ENCODE peak calls at places on chromosomes 2 and 18, in five cellular contexts. P is right atrium auricular region; D is CD8-positive, alpha-beta T cell; U is HCT116; B is adrenal gland. G is an unnamed sample.

GRCh38 chr2:127157651-127158460 is 50.9 kb upstream of the BIN1 start:
- DNase-seq in P (peak; percentile 48), D (no peak), U (no peak), B (peak; percentile 14), G (no peak)

GRCh38 chr2:239138610-239139009 is 262.2 kb downstream of the HDAC4 start:
- DNase-seq in P (no peak), D (no peak), U (no peak), B (no peak), G (no peak)

GRCh38 chr2:96345403-96345802 is 9.8 kb downstream of the NCAPH start:
- DNase-seq in P (no peak), D (no peak), U (no peak), B (no peak), G (no peak)

GRCh38 chr2:127695491-127696472 is 5.5 kb upstream of the SFT2D3 start:
- DNase-seq in P (no peak), D (no peak), U (peak; percentile 27), B (peak; percentile 49), G (no peak)

GRCh38 chr2:42001696-42002331 is 46.0 kb upstream of the PKDCC start:
- DNase-seq in P (no peak), D (no peak), U (no peak), B (no peak), G (no peak)

GRCh38 chr2:224843141-224843540 is 127.0 kb upstream of the CCDC195 start:
- DNase-seq in P (no peak), D (no peak), U (no peak), B (no peak), G (no peak)

GRCh38 chr2:105166671-105167070 is 74.9 kb upstream of the GPR45 start:
- DNase-seq in P (peak; percentile 4), D (no peak), U (no peak), B (no peak), G (no peak)

GRCh38 chr18:37405229-37405628 is 160.4 kb downstream of the CELF4 start:
- DNase-seq in P (no peak), D (no peak), U (no peak), B (no peak), G (no peak)

GRCh38 chr2:5911801-5912200 is 219.6 kb downstream of the SOX11 start:
- DNase-seq in P (no peak), D (no peak), U (no peak), B (no peak), G (no peak)

GRCh38 chr2:5915926-5916325 is 223.7 kb downstream of the SOX11 start:
- DNase-seq in P (no peak), D (no peak), U (no peak), B (no peak), G (no peak)

GRCh38 chr2:5913729-5914390 is 221.7 kb downstream of the SOX11 start:
- DNase-seq in P (no peak), D (no peak), U (no peak), B (no peak), G (no peak)

GRCh38 chr2:5914831-5915611 is 222.8 kb downstream of the SOX11 start:
- DNase-seq in P (no peak), D (no peak), U (no peak), B (no peak), G (no peak)
- TF ChIP-seq CTCF in P (no peak), D (no peak), U (no peak), B (no peak), G (no peak)

GRCh38 chr2:108587621-108588020 is 53.4 kb downstream of the LIMS1 start:
- DNase-seq in P (peak; percentile 76), D (no peak), U (no peak), B (peak; percentile 84), G (no peak)
- H3K27ac ChIP-seq in P (peak overlapping the region; percentile 78), D (no peak overlapping the region), U (no peak overlapping the region), B (peak overlapping the region; percentile 82), G (peak overlapping the region; percentile 59)

GRCh38 chr2:15665067-15665942 is 73.6 kb downstream of the DDX1 start:
- DNase-seq in P (no peak), D (no peak), U (no peak), B (no peak), G (no peak)
- TF ChIP-seq CTCF in P (no peak), D (no peak), U (no peak), B (no peak), G (no peak)

GRCh38 chr2:132936791-132937190 is 266.8 kb upstream of the LYPD1 start:
- DNase-seq in P (no peak), D (no peak), U (no peak), B (no peak), G (no peak)
- H3K27ac ChIP-seq in P (no peak overlapping the region), D (no peak overlapping the region), U (no peak overlapping the region), B (no peak overlapping the region), G (no peak overlapping the region)

DNA sequence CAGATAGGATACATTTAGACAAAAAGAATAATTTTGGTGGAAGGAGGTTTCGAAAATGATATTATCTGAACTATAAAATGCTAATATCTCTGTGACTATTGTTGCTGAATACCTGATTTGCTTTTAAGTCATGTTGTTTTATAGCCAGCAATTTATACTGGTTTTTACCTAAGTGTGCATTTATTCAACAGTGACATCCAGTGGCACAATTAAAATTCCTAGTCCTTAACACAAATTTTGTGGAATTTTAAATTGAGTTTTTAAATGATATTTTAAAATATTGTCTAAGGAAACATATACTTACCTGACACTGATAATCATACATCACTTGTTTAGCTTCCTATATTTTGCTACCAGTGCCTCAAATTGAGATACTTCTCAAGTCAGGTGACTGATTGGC is 144.8 kb downstream of the ARHGAP28 start:
- DNase-seq in P (no peak), D (no peak), U (no peak), B (no peak), G (no peak)
- TF ChIP-seq CTCF in P (peak; percentile 36), D (no peak), U (no peak), B (peak; percentile 38), G (no peak)

DNA sequence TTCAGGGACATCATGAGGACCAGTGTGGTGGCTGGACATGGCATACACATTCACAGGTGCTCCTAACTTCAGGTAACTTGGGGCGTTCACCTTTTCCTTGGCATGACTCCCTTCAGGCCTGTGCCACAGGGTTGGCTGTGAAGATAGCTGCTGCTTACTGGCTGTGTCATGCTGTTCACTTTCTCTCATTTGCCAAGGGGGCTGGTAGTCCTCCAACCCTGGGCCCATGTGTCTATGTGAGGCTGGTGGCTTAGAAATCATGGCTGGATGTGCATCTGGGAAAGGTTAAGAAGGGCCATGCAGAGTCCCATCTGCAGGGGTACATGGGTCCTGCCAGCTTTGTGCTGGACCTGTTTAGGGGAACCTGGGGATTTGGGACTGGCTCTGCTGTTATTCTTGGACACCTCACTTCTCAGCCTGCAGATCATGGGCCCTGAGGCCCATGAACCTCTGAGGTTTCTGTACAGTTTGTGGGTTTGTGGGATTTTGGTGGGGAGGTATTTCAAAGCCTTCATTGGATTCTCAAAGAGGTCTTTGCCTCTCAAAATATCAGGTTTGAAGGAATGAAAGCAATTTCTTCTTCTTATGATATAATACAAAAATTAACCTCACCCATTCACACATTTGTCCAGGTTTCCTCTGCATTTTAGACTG is 62.9 kb downstream of the FHOD3 start:
- DNase-seq in P (no peak), D (no peak), U (no peak), B (no peak), G (no peak)
- H3K27ac ChIP-seq in P (no peak overlapping the region), D (no peak overlapping the region), U (no peak overlapping the region), B (no peak overlapping the region), G (no peak overlapping the region)

DNA sequence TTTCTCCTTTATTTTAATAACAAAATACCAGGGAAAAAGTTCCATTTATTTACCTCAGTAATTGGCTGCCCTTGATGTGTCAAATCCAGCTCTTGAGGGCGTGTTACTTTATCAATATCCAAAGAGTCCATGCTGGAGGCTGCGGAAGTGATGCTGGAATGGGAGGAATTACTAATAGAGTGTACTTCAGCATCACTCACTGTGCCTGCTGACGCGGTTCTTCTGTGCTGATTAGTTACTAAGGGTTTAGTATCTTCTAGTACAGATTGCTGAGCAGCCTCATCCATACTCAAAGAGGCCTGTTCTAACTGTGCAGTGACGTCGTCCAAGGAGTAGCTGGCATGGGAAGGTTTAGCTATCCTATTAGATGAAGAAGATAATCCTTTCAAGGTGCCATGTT is 45.6 kb downstream of the RAPH1 start:
- DNase-seq in P (no peak), D (no peak), U (no peak), B (no peak), G (no peak)
- TF ChIP-seq CTCF in P (no peak), D (no peak), U (no peak), B (no peak), G (no peak)

G was measured in coronary artery.